ENCODE peak calls at places on chromosome 11, in seven cellular contexts. H is iris pigment epithelial cell; K is activated CD4-positive, alpha-beta T cell treated with anti-CD3 and anti-CD28 coated beads, Interleukin-2, amount 50 U/mL, for 1 hour; Z is OCI-M1; B is NB4; D is RWPE1; L is heart right ventricle. O is an unnamed sample.

GRCh38 chr11:59802639-59803176 is 7.9 kb downstream of the MRPL16 start:
- DNase-seq in K (no peak), H (peak), Z (peak), L (no peak), B (peak), D (peak), O (peak)

GRCh38 chr11:78451371-78452150 is 33.9 kb upstream of the GAB2 start:
- DNase-seq in K (no peak), L (no peak), H (peak), Z (no peak), B (no peak), D (no peak), O (no peak)

GRCh38 chr11:42647993-42648392 is 663.8 kb upstream of the API5 start:
- DNase-seq in K (no peak), H (no peak), B (no peak), D (no peak), L (no peak), Z (no peak), O (no peak)

GRCh38 chr11:34654491-34655334 is 33.8 kb downstream of the EHF start:
- DNase-seq in L (peak), D (no peak), Z (no peak), K (no peak), H (peak), B (peak), O (peak)

GRCh38 chr11:121163658-121164308 is 62.7 kb downstream of the TECTA start:
- DNase-seq in H (no peak), B (no peak), Z (no peak), K (no peak), L (no peak), D (peak), O (no peak)

GRCh38 chr11:111231836-111232235 is 13.7 kb upstream of the POU2AF2 start:
- DNase-seq in B (no peak), L (no peak), D (no peak), Z (no peak), H (peak), K (no peak), O (no peak)

GRCh38 chr11:45141631-45142030 is 4.8 kb upstream of the PRDM11 start:
- DNase-seq in H (no peak), D (no peak), B (no peak), L (no peak), K (no peak), Z (no peak), O (no peak)

GRCh38 chr11:117633186-117633585 is 163.8 kb downstream of the DSCAML1 start:
- DNase-seq in D (no peak), B (no peak), H (no peak), L (no peak), K (no peak), Z (no peak), O (no peak)

GRCh38 chr11:12731841-12732336 is 57.7 kb downstream of the TEAD1 start:
- DNase-seq in K (no peak), L (no peak), H (peak), B (no peak), Z (no peak), D (no peak), O (no peak)

GRCh38 chr11:125941606-125942275 is 4.1 kb upstream of the VSIG10L2 start:
- DNase-seq in D (peak), Z (peak), L (peak), B (peak), K (peak), H (peak), O (peak)

GRCh38 chr11:43923327-43924111 is 18.9 kb upstream of the C11orf96 start:
- DNase-seq in H (peak), B (no peak), L (peak), D (no peak), Z (no peak), K (no peak), O (peak)

GRCh38 chr11:122671270-122671906 is 15.9 kb downstream of the UBASH3B start:
- DNase-seq in D (no peak), H (no peak), B (peak), Z (no peak), L (no peak), K (no peak), O (no peak)

GRCh38 chr11:57144531-57145320 is 37.0 kb upstream of the LRRC55 start:
- DNase-seq in D (no peak), Z (peak), K (no peak), L (no peak), H (no peak), B (no peak), O (no peak)

GRCh38 chr11:117271208-117271607 is 19.9 kb upstream of the BACE1-AS start:
- DNase-seq in H (no peak), D (no peak), B (no peak), K (no peak), L (no peak), Z (no peak), O (no peak)

GRCh38 chr11:110085255-110085838 is 7.8 kb upstream of the ZC3H12C start:
- DNase-seq in B (no peak), D (no peak), H (peak), L (no peak), Z (no peak), K (no peak), O (no peak)

GRCh38 chr11:34997872-34998548 is 81.6 kb downstream of the PDHX start:
- DNase-seq in L (no peak), D (peak), B (peak), K (no peak), Z (peak), H (no peak), O (no peak)

GRCh38 chr11:47552086-47552580 is 799 bp downstream of the CELF1 start:
- DNase-seq in Z (peak), L (no peak), D (peak), B (peak), H (peak), K (peak), O (peak)

GRCh38 chr11:35136311-35136710 is 2.7 kb upstream of the CD44 start:
- DNase-seq in H (no peak), B (no peak), K (no peak), D (no peak), L (no peak), Z (no peak), O (no peak)

GRCh38 chr11:898160-898517 is 12.5 kb downstream of the CHID1 start:
- DNase-seq in D (peak), L (no peak), K (no peak), Z (peak), H (peak), B (peak), O (no peak)

GRCh38 chr11:120854988-120855387 is 168.9 kb upstream of the TBCEL start:
- DNase-seq in B (no peak), D (no peak), H (peak), L (no peak), Z (no peak), K (no peak), O (no peak)